ENCODE peak calls at places on chromosomes 13 and 19, in eight cellular contexts. One of them, this sample, is unnamed.

GRCh38 chr13:46721054-46721453 is 75.9 kb downstream of the ESD start:
- DNase-seq in gastrocnemius medialis: no peak
- DNase-seq in GM12865: peak; percentile 53
- DNase-seq in mammary epithelial cell: peak; percentile 11
- DNase-seq in cardiac fibroblast: peak; percentile 65
- DNase-seq in left ventricle myocardium inferior: peak; percentile 19
- DNase-seq in kidney epithelial cell: no peak
- DNase-seq in GM06990: no peak
- DNase-seq in this sample: peak; percentile 53

GRCh38 chr13:69213331-69213850 is 894.2 kb upstream of the ATXN8OS start:
- DNase-seq in gastrocnemius medialis: no peak
- DNase-seq in GM12865: no peak
- DNase-seq in mammary epithelial cell: no peak
- DNase-seq in cardiac fibroblast: no peak
- DNase-seq in left ventricle myocardium inferior: no peak
- DNase-seq in kidney epithelial cell: no peak
- DNase-seq in GM06990: no peak
- DNase-seq in this sample: no peak

GRCh38 chr13:57311009-57311586 is 144.1 kb downstream of the PRR20E start:
- DNase-seq in gastrocnemius medialis: no peak
- DNase-seq in GM12865: no peak
- DNase-seq in mammary epithelial cell: no peak
- DNase-seq in cardiac fibroblast: no peak
- DNase-seq in left ventricle myocardium inferior: no peak
- DNase-seq in kidney epithelial cell: no peak
- DNase-seq in GM06990: no peak
- DNase-seq in this sample: no peak

GRCh38 chr19:47232422-47233211 is 1.6 kb upstream of the BBC3 start:
- DNase-seq in gastrocnemius medialis: no peak
- DNase-seq in GM12865: peak; percentile 67
- DNase-seq in mammary epithelial cell: peak; percentile 92
- DNase-seq in cardiac fibroblast: peak; percentile 52
- DNase-seq in left ventricle myocardium inferior: no peak
- DNase-seq in kidney epithelial cell: no peak
- DNase-seq in GM06990: peak; percentile 63
- DNase-seq in this sample: no peak

GRCh38 chr13:27304099-27304498 is 33.5 kb downstream of the RASL11A start:
- DNase-seq in gastrocnemius medialis: no peak
- DNase-seq in GM12865: no peak
- DNase-seq in mammary epithelial cell: no peak
- DNase-seq in cardiac fibroblast: no peak
- DNase-seq in left ventricle myocardium inferior: no peak
- DNase-seq in kidney epithelial cell: no peak
- DNase-seq in GM06990: no peak
- DNase-seq in this sample: no peak

GRCh38 chr13:111049791-111050538 is 65.1 kb upstream of the ARHGEF7 start:
- DNase-seq in gastrocnemius medialis: no peak
- DNase-seq in GM12865: peak; percentile 35
- DNase-seq in mammary epithelial cell: no peak
- DNase-seq in cardiac fibroblast: peak; percentile 52
- DNase-seq in left ventricle myocardium inferior: no peak
- DNase-seq in kidney epithelial cell: no peak
- DNase-seq in GM06990: no peak
- DNase-seq in this sample: peak; percentile 58

GRCh38 chr13:23722726-23723453 is 152.7 kb downstream of the TNFRSF19 start:
- DNase-seq in gastrocnemius medialis: no peak
- DNase-seq in GM12865: no peak
- DNase-seq in mammary epithelial cell: no peak
- DNase-seq in cardiac fibroblast: no peak
- DNase-seq in left ventricle myocardium inferior: no peak
- DNase-seq in kidney epithelial cell: no peak
- DNase-seq in GM06990: no peak
- DNase-seq in this sample: no peak

GRCh38 chr19:5951338-5951861 is 26.5 kb downstream of the RANBP3 start:
- DNase-seq in gastrocnemius medialis: no peak
- DNase-seq in GM12865: no peak
- DNase-seq in mammary epithelial cell: no peak
- DNase-seq in cardiac fibroblast: no peak
- DNase-seq in left ventricle myocardium inferior: no peak
- DNase-seq in kidney epithelial cell: no peak
- DNase-seq in GM06990: no peak
- DNase-seq in this sample: no peak

GRCh38 chr13:42001580-42001979 is 40.7 kb upstream of the VWA8 start:
- DNase-seq in gastrocnemius medialis: no peak
- DNase-seq in GM12865: no peak
- DNase-seq in mammary epithelial cell: peak; percentile 75
- DNase-seq in cardiac fibroblast: peak; percentile 90
- DNase-seq in left ventricle myocardium inferior: no peak
- DNase-seq in kidney epithelial cell: peak; percentile 82
- DNase-seq in GM06990: no peak
- DNase-seq in this sample: no peak

GRCh38 chr19:18500376-18500775 is 21.5 kb downstream of the ELL start:
- DNase-seq in gastrocnemius medialis: no peak
- DNase-seq in GM12865: no peak
- DNase-seq in mammary epithelial cell: no peak
- DNase-seq in cardiac fibroblast: peak; percentile 35
- DNase-seq in left ventricle myocardium inferior: peak; percentile 43
- DNase-seq in kidney epithelial cell: no peak
- DNase-seq in GM06990: no peak
- DNase-seq in this sample: peak; percentile 66

GRCh38 chr13:39607876-39608275 is 4.9 kb upstream of the LHFPL6 start:
- DNase-seq in gastrocnemius medialis: no peak
- DNase-seq in GM12865: no peak
- DNase-seq in mammary epithelial cell: no peak
- DNase-seq in cardiac fibroblast: no peak
- DNase-seq in left ventricle myocardium inferior: no peak
- DNase-seq in kidney epithelial cell: no peak
- DNase-seq in GM06990: no peak
- DNase-seq in this sample: no peak

GRCh38 chr19:6586056-6586455 is 4.9 kb downstream of the CD70 start:
- DNase-seq in gastrocnemius medialis: no peak
- DNase-seq in GM12865: no peak
- DNase-seq in mammary epithelial cell: no peak
- DNase-seq in cardiac fibroblast: no peak
- DNase-seq in left ventricle myocardium inferior: no peak
- DNase-seq in kidney epithelial cell: no peak
- DNase-seq in GM06990: no peak
- DNase-seq in this sample: no peak

GRCh38 chr19:2043864-2044708 is 7.0 kb downstream of the MKNK2 start:
- DNase-seq in gastrocnemius medialis: peak; percentile 74
- DNase-seq in GM12865: peak; percentile 24
- DNase-seq in mammary epithelial cell: no peak
- DNase-seq in cardiac fibroblast: no peak
- DNase-seq in left ventricle myocardium inferior: no peak
- DNase-seq in kidney epithelial cell: no peak
- DNase-seq in GM06990: peak; percentile 41
- DNase-seq in this sample: no peak

GRCh38 chr19:49997709-49998108 is 27.5 kb downstream of the VRK3 start:
- DNase-seq in gastrocnemius medialis: no peak
- DNase-seq in GM12865: peak; percentile 55
- DNase-seq in mammary epithelial cell: peak; percentile 16
- DNase-seq in cardiac fibroblast: peak; percentile 20
- DNase-seq in left ventricle myocardium inferior: no peak
- DNase-seq in kidney epithelial cell: no peak
- DNase-seq in GM06990: no peak
- DNase-seq in this sample: no peak

GRCh38 chr19:3655402-3656072 is 28.9 kb upstream of the CACTIN start:
- DNase-seq in gastrocnemius medialis: no peak
- DNase-seq in GM12865: no peak
- DNase-seq in mammary epithelial cell: peak; percentile 12
- DNase-seq in cardiac fibroblast: peak; percentile 85
- DNase-seq in left ventricle myocardium inferior: no peak
- DNase-seq in kidney epithelial cell: peak; percentile 56
- DNase-seq in GM06990: peak; percentile 58
- DNase-seq in this sample: no peak

GRCh38 chr13:109715902-109716301 is 70.5 kb downstream of the IRS2 start:
- DNase-seq in gastrocnemius medialis: peak; percentile 82
- DNase-seq in GM12865: no peak
- DNase-seq in mammary epithelial cell: peak; percentile 49
- DNase-seq in cardiac fibroblast: peak; percentile 50
- DNase-seq in left ventricle myocardium inferior: no peak
- DNase-seq in kidney epithelial cell: no peak
- DNase-seq in GM06990: no peak
- DNase-seq in this sample: no peak

GRCh38 chr13:105474983-105475382 is 1060.5 kb downstream of the EFNB2 start:
- DNase-seq in gastrocnemius medialis: no peak
- DNase-seq in GM12865: no peak
- DNase-seq in mammary epithelial cell: no peak
- DNase-seq in cardiac fibroblast: no peak
- DNase-seq in left ventricle myocardium inferior: no peak
- DNase-seq in kidney epithelial cell: no peak
- DNase-seq in GM06990: no peak
- DNase-seq in this sample: no peak

GRCh38 chr19:36573948-36574726 is 1.0 kb upstream of the ZNF529 start:
- DNase-seq in gastrocnemius medialis: no peak
- DNase-seq in GM12865: peak; percentile 33
- DNase-seq in mammary epithelial cell: peak; percentile 47
- DNase-seq in cardiac fibroblast: peak; percentile 44
- DNase-seq in left ventricle myocardium inferior: no peak
- DNase-seq in kidney epithelial cell: no peak
- DNase-seq in GM06990: no peak
- DNase-seq in this sample: no peak

GRCh38 chr13:100333141-100333540 is 244.2 kb downstream of the PCCA start:
- DNase-seq in gastrocnemius medialis: no peak
- DNase-seq in GM12865: no peak
- DNase-seq in mammary epithelial cell: no peak
- DNase-seq in cardiac fibroblast: no peak
- DNase-seq in left ventricle myocardium inferior: no peak
- DNase-seq in kidney epithelial cell: no peak
- DNase-seq in GM06990: no peak
- DNase-seq in this sample: no peak

DNA sequence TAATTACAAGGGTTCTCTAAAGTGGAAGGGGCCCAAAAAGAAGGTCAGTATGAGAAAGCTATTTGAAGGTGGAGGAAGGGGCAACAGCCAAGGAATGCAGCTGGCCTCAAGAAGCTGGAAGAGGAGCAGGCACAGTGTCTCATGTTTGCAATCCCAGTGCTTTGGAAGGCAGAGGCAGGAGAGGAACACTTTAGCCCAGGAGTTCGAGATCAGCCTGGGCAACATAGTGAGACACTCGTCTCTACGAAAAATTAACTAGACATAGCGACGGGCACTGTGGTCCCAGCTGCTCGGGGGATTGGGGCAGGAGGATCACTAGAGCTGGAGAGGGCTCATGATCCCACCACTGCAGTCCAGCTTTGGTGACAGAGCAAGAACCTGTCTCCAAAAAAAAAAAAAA is 656 bp upstream of the NEK3 start:
- DNase-seq in gastrocnemius medialis: no peak
- DNase-seq in GM12865: no peak
- DNase-seq in mammary epithelial cell: no peak
- DNase-seq in cardiac fibroblast: no peak
- DNase-seq in left ventricle myocardium inferior: no peak
- DNase-seq in kidney epithelial cell: no peak
- DNase-seq in GM06990: no peak
- DNase-seq in this sample: no peak
- H3K4me3 ChIP-seq in gastrocnemius medialis: peak overlapping the region; percentile 78
- H3K4me3 ChIP-seq in GM12865: peak overlapping the region; percentile 77
- H3K4me3 ChIP-seq in mammary epithelial cell: no peak overlapping the region
- H3K4me3 ChIP-seq in cardiac fibroblast: no peak overlapping the region
- H3K4me3 ChIP-seq in left ventricle myocardium inferior: peak overlapping the region; percentile 96
- H3K4me3 ChIP-seq in kidney epithelial cell: no peak overlapping the region
- H3K4me3 ChIP-seq in GM06990: no peak overlapping the region
- H3K4me3 ChIP-seq in this sample: peak overlapping the region; percentile 96

DNA sequence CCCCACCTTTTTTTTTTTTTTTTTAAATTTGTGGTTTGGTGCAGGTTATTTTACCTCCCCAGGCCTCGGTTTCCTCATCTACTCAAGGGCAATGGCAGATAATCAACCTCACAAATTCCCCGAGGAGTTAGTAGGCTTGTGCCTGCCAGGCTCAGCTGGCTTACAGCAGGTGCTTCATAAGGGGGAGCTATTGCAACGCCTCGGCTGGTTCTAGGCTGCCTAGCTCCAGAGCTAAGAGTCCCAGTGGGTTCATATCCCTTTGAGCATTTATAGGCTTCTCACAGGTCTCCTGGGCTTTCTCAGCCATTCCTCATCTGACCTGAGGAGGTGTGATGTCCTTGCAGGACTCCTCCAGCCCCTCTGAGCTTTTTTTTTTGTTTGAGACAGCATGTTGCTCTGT is 10.6 kb downstream of the BCKDHA start:
- DNase-seq in gastrocnemius medialis: no peak
- DNase-seq in GM12865: peak; percentile 48
- DNase-seq in mammary epithelial cell: no peak
- DNase-seq in cardiac fibroblast: no peak
- DNase-seq in left ventricle myocardium inferior: no peak
- DNase-seq in kidney epithelial cell: no peak
- DNase-seq in GM06990: no peak
- DNase-seq in this sample: no peak
- TF ChIP-seq CTCF in gastrocnemius medialis: no peak
- TF ChIP-seq CTCF in GM12865: no peak
- TF ChIP-seq CTCF in mammary epithelial cell: no peak
- TF ChIP-seq CTCF in cardiac fibroblast: no peak
- TF ChIP-seq CTCF in left ventricle myocardium inferior: peak; percentile 17
- TF ChIP-seq CTCF in kidney epithelial cell: no peak
- TF ChIP-seq CTCF in GM06990: peak; percentile 42
- TF ChIP-seq CTCF in this sample: peak; percentile 29

GRCh38 chr13:33490461-33491327 is 205.1 kb upstream of the STARD13 start:
- DNase-seq in gastrocnemius medialis: no peak
- DNase-seq in GM12865: no peak
- DNase-seq in mammary epithelial cell: no peak
- DNase-seq in cardiac fibroblast: peak; percentile 86
- DNase-seq in left ventricle myocardium inferior: no peak
- DNase-seq in kidney epithelial cell: no peak
- DNase-seq in GM06990: no peak
- DNase-seq in this sample: no peak
- H3K4me3 ChIP-seq in gastrocnemius medialis: no peak overlapping the region
- H3K4me3 ChIP-seq in GM12865: no peak overlapping the region
- H3K4me3 ChIP-seq in mammary epithelial cell: no peak overlapping the region
- H3K4me3 ChIP-seq in cardiac fibroblast: no peak overlapping the region
- H3K4me3 ChIP-seq in left ventricle myocardium inferior: no peak overlapping the region
- H3K4me3 ChIP-seq in kidney epithelial cell: no peak overlapping the region
- H3K4me3 ChIP-seq in GM06990: no peak overlapping the region
- H3K4me3 ChIP-seq in this sample: no peak overlapping the region

GRCh38 chr19:8688930-8689329 is 9.7 kb downstream of the ACTL9 start:
- DNase-seq in gastrocnemius medialis: no peak
- DNase-seq in GM12865: no peak
- DNase-seq in mammary epithelial cell: no peak
- DNase-seq in cardiac fibroblast: no peak
- DNase-seq in left ventricle myocardium inferior: no peak
- DNase-seq in kidney epithelial cell: no peak
- DNase-seq in GM06990: no peak
- DNase-seq in this sample: no peak

GRCh38 chr19:8686549-8686948 is 12.0 kb downstream of the ACTL9 start:
- DNase-seq in gastrocnemius medialis: no peak
- DNase-seq in GM12865: no peak
- DNase-seq in mammary epithelial cell: no peak
- DNase-seq in cardiac fibroblast: no peak
- DNase-seq in left ventricle myocardium inferior: no peak
- DNase-seq in kidney epithelial cell: no peak
- DNase-seq in GM06990: no peak
- DNase-seq in this sample: no peak

GRCh38 chr19:8695501-8695900 is 3.1 kb downstream of the ACTL9 start:
- DNase-seq in gastrocnemius medialis: no peak
- DNase-seq in GM12865: no peak
- DNase-seq in mammary epithelial cell: no peak
- DNase-seq in cardiac fibroblast: no peak
- DNase-seq in left ventricle myocardium inferior: no peak
- DNase-seq in kidney epithelial cell: no peak
- DNase-seq in GM06990: no peak
- DNase-seq in this sample: no peak

GRCh38 chr19:8695911-8696310 is 2.7 kb downstream of the ACTL9 start:
- DNase-seq in gastrocnemius medialis: no peak
- DNase-seq in GM12865: no peak
- DNase-seq in mammary epithelial cell: no peak
- DNase-seq in cardiac fibroblast: no peak
- DNase-seq in left ventricle myocardium inferior: no peak
- DNase-seq in kidney epithelial cell: no peak
- DNase-seq in GM06990: no peak
- DNase-seq in this sample: no peak

GRCh38 chr19:8690753-8691539 is 7.6 kb downstream of the ACTL9 start:
- DNase-seq in gastrocnemius medialis: no peak
- DNase-seq in GM12865: no peak
- DNase-seq in mammary epithelial cell: no peak
- DNase-seq in cardiac fibroblast: no peak
- DNase-seq in left ventricle myocardium inferior: no peak
- DNase-seq in kidney epithelial cell: no peak
- DNase-seq in GM06990: no peak
- DNase-seq in this sample: no peak
- TF ChIP-seq CTCF in gastrocnemius medialis: no peak
- TF ChIP-seq CTCF in GM12865: no peak
- TF ChIP-seq CTCF in mammary epithelial cell: no peak
- TF ChIP-seq CTCF in cardiac fibroblast: no peak
- TF ChIP-seq CTCF in left ventricle myocardium inferior: no peak
- TF ChIP-seq CTCF in kidney epithelial cell: no peak
- TF ChIP-seq CTCF in GM06990: no peak
- TF ChIP-seq CTCF in this sample: no peak